ENCODE peak calls at places on chromosomes 3 and 15, in four cellular contexts. M is stimulated activated CD8-positive, alpha-beta memory T cell treated with anti-CD3 and anti-CD28 coated beads, Interleukin-7, amount 100 ng/mL, for 1 hour; T is SJSA1; K is stimulated activated CD4-positive, alpha-beta T cell treated with anti-CD3 and anti-CD28 coated beads, Interleukin-1b, Interleukin-23, amount 100 ng/mL, for 24 hours. G is an unnamed sample.

GRCh38 chr15:53307952-53308624 is 451.4 kb downstream of the WDR72 start:
- DNase-seq in T (no peak), K (no peak), M (no peak), G (no peak)

GRCh38 chr3:52240059-52240885 is 1.3 kb upstream of the TWF2 start:
- DNase-seq in T (no peak), K (no peak), M (no peak), G (no peak)

GRCh38 chr3:13824521-13825316 is 55.2 kb downstream of the WNT7A start:
- DNase-seq in T (no peak), M (no peak), K (no peak), G (no peak)

GRCh38 chr15:101031203-101031602 is 112.0 kb downstream of the LRRK1 start:
- DNase-seq in M (no peak), K (no peak), T (peak; percentile 78), G (no peak)

GRCh38 chr3:190696777-190697501 is 165.6 kb downstream of the GMNC start:
- DNase-seq in M (no peak), K (no peak), T (peak; percentile 47), G (no peak)

GRCh38 chr3:46124216-46125143 is 83.6 kb downstream of the CCR1 start:
- DNase-seq in T (no peak), M (no peak), K (no peak), G (no peak)

GRCh38 chr3:32482693-32483092 is 20.0 kb downstream of the CMTM6 start:
- DNase-seq in K (no peak), M (no peak), T (no peak), G (no peak)

GRCh38 chr3:195752538-195753331 is 32.0 kb downstream of the MUC20 start:
- DNase-seq in T (no peak), K (no peak), M (no peak), G (no peak)

GRCh38 chr15:91860498-91860897 is 7.0 kb downstream of the SLCO3A1 start:
- DNase-seq in K (no peak), T (no peak), M (no peak), G (no peak)

GRCh38 chr3:117277816-117278215 is 568.2 kb downstream of the TUSC7 start:
- DNase-seq in M (no peak), T (no peak), K (no peak), G (no peak)

GRCh38 chr15:68313501-68314390 is 36.2 kb downstream of the FEM1B start:
- DNase-seq in M (no peak), K (no peak), T (no peak), G (no peak)

GRCh38 chr3:76044601-76045600 is 259.6 kb upstream of the ZNF717 start:
- DNase-seq in K (no peak), M (no peak), T (peak; percentile 2), G (no peak)

GRCh38 chr3:31448035-31448881 is 84.5 kb upstream of the STT3B start:
- DNase-seq in K (peak; percentile 6), M (no peak), T (no peak), G (no peak)

G was measured in activated T-helper 1 cell treated with anti-CD3 and anti-CD28 coated beads, Interleukin-2, amount 50 U/mL, for 16 hours.